ENCODE peak calls at places on chromosomes 7 and 10, in four cellular contexts. One of them, this sample, is unnamed.

GRCh38 chr7:77940647-77941046 is 142.1 kb downstream of the PHTF2 start:
- DNase-seq in dorsolateral prefrontal cortex: no peak
- DNase-seq in cardiac fibroblast: peak; percentile 67
- DNase-seq in uterus: no peak
- DNase-seq in this sample: peak; percentile 33

GRCh38 chr7:123004931-123005330 is 9.4 kb upstream of the TAS2R16 start:
- DNase-seq in uterus: no peak
- DNase-seq in dorsolateral prefrontal cortex: no peak
- DNase-seq in cardiac fibroblast: peak; percentile 70
- DNase-seq in this sample: peak; percentile 41

GRCh38 chr7:135414850-135415439 is 95.0 kb downstream of the CNOT4 start:
- DNase-seq in cardiac fibroblast: peak; percentile 81
- DNase-seq in dorsolateral prefrontal cortex: no peak
- DNase-seq in uterus: no peak
- DNase-seq in this sample: peak; percentile 60

GRCh38 chr7:29146888-29147609 is 712 bp upstream of the CPVL start:
- DNase-seq in cardiac fibroblast: no peak
- DNase-seq in dorsolateral prefrontal cortex: peak; percentile 30
- DNase-seq in uterus: no peak
- DNase-seq in this sample: no peak

GRCh38 chr7:130349911-130350782 is 5.5 kb downstream of the CPA5 start:
- DNase-seq in dorsolateral prefrontal cortex: no peak
- DNase-seq in cardiac fibroblast: peak; percentile 22
- DNase-seq in uterus: no peak
- DNase-seq in this sample: no peak

GRCh38 chr10:88874271-88874670 is 5.8 kb upstream of the STAMBPL1 start:
- DNase-seq in dorsolateral prefrontal cortex: no peak
- DNase-seq in cardiac fibroblast: peak; percentile 52
- DNase-seq in uterus: no peak
- DNase-seq in this sample: no peak

GRCh38 chr7:156892086-156892800 is 740 bp downstream of the LMBR1 start:
- DNase-seq in uterus: peak; percentile 49
- DNase-seq in dorsolateral prefrontal cortex: peak; percentile 24
- DNase-seq in cardiac fibroblast: no peak
- DNase-seq in this sample: no peak

GRCh38 chr10:33129181-33129928 is 171.3 kb upstream of the ITGB1 start:
- DNase-seq in dorsolateral prefrontal cortex: no peak
- DNase-seq in cardiac fibroblast: peak; percentile 85
- DNase-seq in uterus: no peak
- DNase-seq in this sample: peak; percentile 89

GRCh38 chr10:34954142-34954541 is 136.0 kb downstream of the CUL2 start:
- DNase-seq in dorsolateral prefrontal cortex: no peak
- DNase-seq in uterus: no peak
- DNase-seq in cardiac fibroblast: no peak
- DNase-seq in this sample: no peak

GRCh38 chr10:17115683-17116082 is 13.9 kb downstream of the CUBN start:
- DNase-seq in dorsolateral prefrontal cortex: no peak
- DNase-seq in uterus: no peak
- DNase-seq in cardiac fibroblast: peak; percentile 49
- DNase-seq in this sample: peak; percentile 44

GRCh38 chr7:42192072-42192471 is 44.9 kb downstream of the GLI3 start:
- DNase-seq in dorsolateral prefrontal cortex: no peak
- DNase-seq in cardiac fibroblast: peak; percentile 55
- DNase-seq in uterus: no peak
- DNase-seq in this sample: no peak

GRCh38 chr7:130941322-130942210 is 207.6 kb upstream of the KLF14 start:
- DNase-seq in cardiac fibroblast: peak; percentile 77
- DNase-seq in uterus: peak; percentile 59
- DNase-seq in dorsolateral prefrontal cortex: no peak
- DNase-seq in this sample: peak; percentile 76

GRCh38 chr10:30455816-30456215 is 21.8 kb downstream of the MAP3K8 start:
- DNase-seq in uterus: no peak
- DNase-seq in dorsolateral prefrontal cortex: no peak
- DNase-seq in cardiac fibroblast: no peak
- DNase-seq in this sample: no peak

GRCh38 chr7:16242920-16243319 is 178.4 kb downstream of the CRPPA start:
- DNase-seq in dorsolateral prefrontal cortex: no peak
- DNase-seq in cardiac fibroblast: no peak
- DNase-seq in uterus: no peak
- DNase-seq in this sample: no peak

GRCh38 chr7:80040335-80040734 is 94.3 kb upstream of the GNAI1 start:
- DNase-seq in dorsolateral prefrontal cortex: no peak
- DNase-seq in cardiac fibroblast: no peak
- DNase-seq in uterus: no peak
- DNase-seq in this sample: no peak

GRCh38 chr7:156499247-156499881 is 141.2 kb upstream of the RNF32 start:
- DNase-seq in cardiac fibroblast: no peak
- DNase-seq in uterus: no peak
- DNase-seq in dorsolateral prefrontal cortex: no peak
- DNase-seq in this sample: no peak

GRCh38 chr7:53740971-53741370 is 705.5 kb downstream of the POM121L12 start:
- DNase-seq in cardiac fibroblast: no peak
- DNase-seq in dorsolateral prefrontal cortex: no peak
- DNase-seq in uterus: no peak
- DNase-seq in this sample: no peak

GRCh38 chr10:2882628-2883027 is 184.7 kb upstream of the PFKP start:
- DNase-seq in dorsolateral prefrontal cortex: no peak
- DNase-seq in cardiac fibroblast: no peak
- DNase-seq in uterus: no peak
- DNase-seq in this sample: no peak

GRCh38 chr7:40551685-40552576 is 417.1 kb downstream of the SUGCT start:
- DNase-seq in cardiac fibroblast: peak; percentile 90
- DNase-seq in dorsolateral prefrontal cortex: no peak
- DNase-seq in uterus: no peak
- DNase-seq in this sample: peak; percentile 93

GRCh38 chr7:149195180-149196150 is at the start of gene ZNF282:
- DNase-seq in cardiac fibroblast: peak; percentile 90
- DNase-seq in uterus: peak; percentile 84
- DNase-seq in dorsolateral prefrontal cortex: peak; percentile 94
- DNase-seq in this sample: peak; percentile 93
- TF ChIP-seq CTCF in cardiac fibroblast: peak; percentile 70
- TF ChIP-seq CTCF in uterus: peak; percentile 83
- TF ChIP-seq CTCF in dorsolateral prefrontal cortex: peak; percentile 60
- TF ChIP-seq CTCF in this sample: peak; percentile 76

GRCh38 chr7:111517441-111518037 is 44.8 kb downstream of the IMMP2L start:
- DNase-seq in cardiac fibroblast: peak; percentile 23
- DNase-seq in uterus: no peak
- DNase-seq in dorsolateral prefrontal cortex: no peak
- DNase-seq in this sample: no peak

GRCh38 chr7:111511845-111512244 is 50.4 kb downstream of the IMMP2L start:
- DNase-seq in dorsolateral prefrontal cortex: no peak
- DNase-seq in uterus: no peak
- DNase-seq in cardiac fibroblast: no peak
- DNase-seq in this sample: no peak

GRCh38 chr7:111513566-111513965 is 48.7 kb downstream of the IMMP2L start:
- DNase-seq in dorsolateral prefrontal cortex: no peak
- DNase-seq in cardiac fibroblast: no peak
- DNase-seq in uterus: no peak
- DNase-seq in this sample: no peak

GRCh38 chr7:111518264-111518663 is 44.0 kb downstream of the IMMP2L start:
- DNase-seq in cardiac fibroblast: no peak
- DNase-seq in uterus: no peak
- DNase-seq in dorsolateral prefrontal cortex: no peak
- DNase-seq in this sample: no peak

DNA sequence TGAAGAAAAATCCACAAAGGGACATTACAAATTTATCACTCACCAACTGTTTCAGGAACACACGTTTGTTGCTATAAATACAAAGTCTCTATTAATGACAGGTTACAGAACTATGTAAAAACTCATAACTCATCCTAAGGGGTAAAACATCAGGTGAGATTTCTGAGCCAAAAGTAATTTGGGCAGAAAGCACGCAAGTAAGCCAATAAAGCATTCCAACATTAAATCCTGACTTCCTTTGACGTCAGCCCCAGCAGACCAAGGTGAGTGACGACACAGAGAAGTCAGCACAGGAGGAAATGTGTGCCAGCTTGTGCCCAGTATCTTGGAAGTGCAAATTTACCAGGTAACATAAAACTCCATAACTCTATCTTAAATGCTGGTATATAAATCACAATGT is 45.7 kb downstream of the IMMP2L start:
- DNase-seq in uterus: no peak
- DNase-seq in cardiac fibroblast: no peak
- DNase-seq in dorsolateral prefrontal cortex: no peak
- DNase-seq in this sample: no peak
- H3K4me3 ChIP-seq in uterus: no peak overlapping the region
- H3K4me3 ChIP-seq in cardiac fibroblast: no peak overlapping the region
- H3K4me3 ChIP-seq in dorsolateral prefrontal cortex: no peak overlapping the region
- H3K4me3 ChIP-seq in this sample: no peak overlapping the region

GRCh38 chr7:101869901-101870290 is 52.5 kb downstream of the CUX1 start:
- DNase-seq in uterus: no peak
- DNase-seq in dorsolateral prefrontal cortex: no peak
- DNase-seq in cardiac fibroblast: no peak
- DNase-seq in this sample: no peak

GRCh38 chr7:101871351-101871750 is 53.9 kb downstream of the CUX1 start:
- DNase-seq in dorsolateral prefrontal cortex: no peak
- DNase-seq in cardiac fibroblast: no peak
- DNase-seq in uterus: no peak
- DNase-seq in this sample: no peak

GRCh38 chr7:101869026-101869900 is 51.8 kb downstream of the CUX1 start:
- DNase-seq in uterus: no peak
- DNase-seq in cardiac fibroblast: no peak
- DNase-seq in dorsolateral prefrontal cortex: no peak
- DNase-seq in this sample: no peak

GRCh38 chr7:101868191-101868950 is 50.9 kb downstream of the CUX1 start:
- DNase-seq in cardiac fibroblast: no peak
- DNase-seq in uterus: no peak
- DNase-seq in dorsolateral prefrontal cortex: no peak
- DNase-seq in this sample: no peak

DNA sequence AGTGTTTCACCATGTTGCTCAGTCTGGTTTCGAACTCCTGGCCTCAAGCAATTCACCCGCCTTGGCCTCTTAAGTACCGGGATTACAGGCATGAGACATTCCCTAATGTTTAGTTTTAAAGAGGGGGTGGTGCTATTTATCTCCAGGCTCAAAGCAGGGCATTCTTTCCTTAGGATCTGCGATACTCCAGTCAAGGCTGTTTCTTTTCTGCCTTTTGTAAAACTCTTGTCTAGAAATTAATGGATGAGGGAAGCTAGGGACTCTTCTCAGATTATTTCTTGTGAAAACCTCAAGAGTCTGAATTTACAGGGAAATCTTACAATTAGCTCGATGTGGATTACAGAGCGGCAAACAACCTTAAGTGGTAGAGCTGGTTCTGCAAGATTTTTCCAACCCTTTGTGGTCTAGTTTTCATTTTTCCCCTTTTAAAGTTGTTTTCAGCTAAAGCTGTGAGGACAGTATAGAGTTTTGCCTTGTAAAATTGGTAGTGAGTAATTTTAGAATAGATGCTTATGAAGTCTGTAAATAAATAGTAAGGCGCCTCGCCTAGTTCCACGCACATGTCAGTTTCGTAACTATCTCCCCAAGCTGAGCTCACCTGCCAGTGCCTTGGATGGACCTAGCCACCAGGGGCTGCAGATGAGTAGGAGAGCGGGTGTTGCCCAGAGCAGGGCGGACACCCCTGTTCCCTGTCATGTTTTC is 53.1 kb downstream of the CUX1 start:
- DNase-seq in dorsolateral prefrontal cortex: no peak
- DNase-seq in uterus: no peak
- DNase-seq in cardiac fibroblast: no peak
- DNase-seq in this sample: no peak
- TF ChIP-seq CTCF in dorsolateral prefrontal cortex: no peak
- TF ChIP-seq CTCF in uterus: no peak
- TF ChIP-seq CTCF in cardiac fibroblast: peak; percentile 22
- TF ChIP-seq CTCF in this sample: peak; percentile 41

GRCh38 chr10:107847620-107848019 is 683.1 kb upstream of the SORCS1 start:
- DNase-seq in uterus: no peak
- DNase-seq in dorsolateral prefrontal cortex: no peak
- DNase-seq in cardiac fibroblast: no peak
- DNase-seq in this sample: no peak
- H3K4me3 ChIP-seq in uterus: no peak overlapping the region
- H3K4me3 ChIP-seq in dorsolateral prefrontal cortex: no peak overlapping the region
- H3K4me3 ChIP-seq in cardiac fibroblast: no peak overlapping the region
- H3K4me3 ChIP-seq in this sample: no peak overlapping the region

DNA sequence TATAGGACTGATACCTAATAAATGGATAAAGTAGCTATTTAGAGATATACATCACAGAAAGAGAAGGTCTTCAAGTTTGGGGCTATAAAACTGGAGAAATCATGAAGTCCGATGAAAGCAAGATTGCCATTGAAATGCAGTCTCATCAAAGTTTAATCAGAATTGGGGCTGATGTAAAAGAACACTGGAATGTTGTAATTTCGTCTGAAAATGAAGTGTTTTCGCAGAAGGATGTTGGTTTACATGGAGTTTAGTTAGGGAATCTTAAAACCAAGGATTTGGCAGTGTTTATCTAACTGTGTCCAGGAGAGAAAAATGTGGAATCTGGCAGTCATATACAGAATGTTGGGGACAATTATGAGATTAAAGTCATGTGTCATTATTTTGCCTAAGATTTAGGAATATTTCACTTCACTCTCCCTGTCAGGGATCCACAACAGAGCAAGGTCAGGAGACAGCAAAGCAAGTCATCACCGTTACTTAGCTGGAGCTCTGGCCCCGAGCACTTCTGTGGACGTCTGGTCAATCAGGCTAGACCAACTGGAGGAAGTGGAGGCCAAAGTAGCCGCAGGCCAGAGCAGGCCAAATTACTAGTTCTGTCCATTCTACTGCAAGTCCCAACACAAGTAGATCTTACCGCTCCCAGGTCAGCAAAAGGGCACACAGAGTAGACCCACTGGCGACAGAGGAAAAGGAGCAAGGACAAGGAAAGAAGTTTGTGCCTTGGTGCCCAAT is 37.0 kb downstream of the EPDR1 start:
- DNase-seq in cardiac fibroblast: no peak
- DNase-seq in dorsolateral prefrontal cortex: no peak
- DNase-seq in uterus: no peak
- DNase-seq in this sample: no peak
- TF ChIP-seq CTCF in cardiac fibroblast: no peak
- TF ChIP-seq CTCF in dorsolateral prefrontal cortex: no peak
- TF ChIP-seq CTCF in uterus: no peak
- TF ChIP-seq CTCF in this sample: no peak

DNA sequence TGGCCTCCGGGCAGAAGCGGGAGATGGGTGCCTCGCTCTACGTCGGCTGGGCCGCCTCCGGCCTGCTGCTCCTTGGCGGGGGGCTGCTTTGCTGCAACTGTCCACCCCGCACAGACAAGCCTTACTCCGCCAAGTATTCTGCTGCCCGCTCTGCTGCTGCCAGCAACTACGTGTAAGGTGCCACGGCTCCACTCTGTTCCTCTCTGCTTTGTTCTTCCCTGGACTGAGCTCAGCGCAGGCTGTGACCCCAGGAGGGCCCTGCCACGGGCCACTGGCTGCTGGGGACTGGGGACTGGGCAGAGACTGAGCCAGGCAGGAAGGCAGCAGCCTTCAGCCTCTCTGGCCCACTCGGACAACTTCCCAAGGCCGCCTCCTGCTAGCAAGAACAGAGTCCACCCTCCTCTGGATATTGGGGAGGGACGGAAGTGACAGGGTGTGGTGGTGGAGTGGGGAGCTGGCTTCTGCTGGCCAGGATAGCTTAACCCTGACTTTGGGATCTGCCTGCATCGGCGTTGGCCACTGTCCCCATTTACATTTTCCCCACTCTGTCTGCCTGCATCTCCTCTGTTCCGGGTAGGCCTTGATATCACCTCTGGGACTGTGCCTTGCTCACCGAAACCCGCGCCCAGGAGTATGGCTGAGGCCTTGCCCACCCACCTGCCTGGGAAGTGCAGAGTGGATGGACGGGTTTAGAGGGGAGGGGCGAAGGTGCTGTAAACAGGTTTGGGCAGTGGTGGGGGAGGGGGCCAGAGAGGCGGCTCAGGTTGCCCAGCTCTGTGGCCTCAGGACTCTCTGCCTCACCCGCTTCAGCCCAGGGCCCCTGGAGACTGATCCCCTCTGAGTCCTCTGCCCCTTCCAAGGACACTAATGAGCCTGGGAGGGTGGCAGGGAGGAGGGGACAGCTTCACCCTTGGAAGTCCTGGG is 1.1 kb downstream of the CLDN4 start:
- DNase-seq in cardiac fibroblast: no peak
- DNase-seq in uterus: no peak
- DNase-seq in dorsolateral prefrontal cortex: no peak
- DNase-seq in this sample: no peak
- H3K4me3 ChIP-seq in cardiac fibroblast: no peak overlapping the region
- H3K4me3 ChIP-seq in uterus: no peak overlapping the region
- H3K4me3 ChIP-seq in dorsolateral prefrontal cortex: no peak overlapping the region
- H3K4me3 ChIP-seq in this sample: no peak overlapping the region